ENCODE peak calls at places on chromosomes 1 and 21, in eight cellular contexts. L is adrenal gland; D is cardiac muscle cell; C is AG09319; H is prostate gland; U is foreskin fibroblast; F is progenitor cell of endocrine pancreas; Z is CD4-positive, alpha-beta T cell. G is an unnamed sample.

GRCh38 chr1:183982172-183982963 is 55.2 kb downstream of the COLGALT2 start:
- DNase-seq in Z (no peak), U (no peak), C (no peak), L (peak; percentile 4), D (no peak), H (no peak), F (no peak), G (no peak)

GRCh38 chr1:88774151-88774556 is 90.1 kb downstream of the PKN2 start:
- DNase-seq in H (no peak), C (no peak), Z (no peak), L (no peak), D (no peak), U (no peak), F (no peak), G (no peak)

GRCh38 chr1:116352349-116352813 is 20.7 kb upstream of the ATP1A1 start:
- DNase-seq in H (no peak), D (no peak), U (no peak), F (no peak), Z (no peak), L (no peak), C (no peak), G (no peak)

GRCh38 chr1:229390130-229390529 is 43.8 kb downstream of the ACTA1 start:
- DNase-seq in C (no peak), L (no peak), U (no peak), F (no peak), Z (no peak), D (no peak), H (no peak), G (no peak)

GRCh38 chr1:53116307-53116810 is 26.1 kb downstream of the SLC1A7 start:
- DNase-seq in H (no peak), C (no peak), F (no peak), Z (no peak), L (no peak), D (no peak), U (no peak), G (no peak)

GRCh38 chr1:200262326-200262965 is 147.4 kb downstream of the ZNF281 start:
- DNase-seq in F (no peak), C (no peak), Z (no peak), H (no peak), U (no peak), D (no peak), L (no peak), G (no peak)

GRCh38 chr1:30966690-30967369 is 58.3 kb upstream of the SDC3 start:
- DNase-seq in D (peak; percentile 46), L (peak; percentile 78), C (no peak), Z (no peak), H (no peak), F (no peak), U (peak; percentile 83), G (no peak)

GRCh38 chr1:208409171-208409570 is 165.0 kb upstream of the PLXNA2 start:
- DNase-seq in C (no peak), F (no peak), U (peak; percentile 8), Z (no peak), D (no peak), H (no peak), L (no peak), G (no peak)

GRCh38 chr1:22754824-22755223 is 44.2 kb downstream of the EPHB2 start:
- DNase-seq in L (no peak), C (no peak), F (no peak), U (no peak), Z (no peak), H (no peak), D (no peak), G (no peak)

GRCh38 chr1:37306461-37306860 is 167.9 kb upstream of the ZC3H12A start:
- DNase-seq in D (no peak), C (no peak), F (no peak), Z (no peak), L (no peak), U (no peak), H (peak; percentile 7), G (no peak)

GRCh38 chr1:158833269-158833668 is 2.1 kb downstream of the MNDA start:
- DNase-seq in U (no peak), C (no peak), L (no peak), F (no peak), H (no peak), D (no peak), Z (no peak), G (no peak)

GRCh38 chr1:35454616-35455015 is 102.6 kb downstream of the KIAA0319L start:
- DNase-seq in H (no peak), F (no peak), Z (no peak), L (peak; percentile 75), U (peak; percentile 87), C (peak; percentile 44), D (no peak), G (no peak)

GRCh38 chr1:88650676-88651418 is 33.2 kb upstream of the PKN2 start:
- DNase-seq in C (no peak), D (no peak), F (no peak), L (no peak), Z (no peak), U (no peak), H (no peak), G (no peak)

GRCh38 chr1:64601207-64601606 is 131.3 kb downstream of the CACHD1 start:
- DNase-seq in Z (no peak), C (no peak), D (no peak), L (no peak), H (no peak), F (no peak), U (no peak), G (no peak)

GRCh38 chr1:246005067-246005466 is 502.0 kb downstream of the SMYD3 start:
- DNase-seq in C (peak; percentile 94), Z (no peak), U (peak; percentile 93), L (no peak), D (no peak), F (no peak), H (no peak), G (no peak)

GRCh38 chr1:9242338-9242969 is 7.9 kb downstream of the H6PD start:
- DNase-seq in U (peak; percentile 32), L (peak; percentile 96), F (no peak), C (peak; percentile 29), Z (no peak), D (no peak), H (peak; percentile 94), G (no peak)

GRCh38 chr1:76759950-76760349 is 107.3 kb upstream of the ST6GALNAC5 start:
- DNase-seq in H (no peak), U (peak; percentile 33), D (no peak), F (no peak), L (no peak), C (no peak), Z (no peak), G (no peak)

GRCh38 chr21:25561668-25562641 is 45.3 kb downstream of the MRPL39 start:
- DNase-seq in L (peak; percentile 39), D (peak; percentile 45), Z (peak; percentile 40), C (peak; percentile 23), H (no peak), U (peak; percentile 88), F (peak; percentile 31), G (no peak)

GRCh38 chr1:33256335-33256700 is at the start of gene ZNF362:
- DNase-seq in U (peak; percentile 85), H (peak; percentile 21), L (peak; percentile 66), D (peak; percentile 84), C (no peak), F (peak; percentile 64), Z (peak; percentile 44), G (no peak)

GRCh38 chr1:215106067-215106466 is 23.5 kb downstream of the KCNK2 start:
- DNase-seq in F (no peak), L (no peak), C (no peak), Z (no peak), H (no peak), D (no peak), U (no peak), G (no peak)

GRCh38 chr1:210938416-210938925 is 195.5 kb downstream of the KCNH1 start:
- DNase-seq in D (no peak), U (no peak), L (no peak), Z (no peak), H (no peak), F (no peak), C (no peak), G (no peak)

GRCh38 chr1:184919892-184920291 is 54.4 kb downstream of the NIBAN1 start:
- DNase-seq in H (no peak), F (no peak), C (no peak), D (no peak), L (no peak), U (no peak), Z (no peak), G (no peak)

GRCh38 chr1:235329139-235329808 is 904 bp downstream of the GGPS1 start:
- DNase-seq in F (peak; percentile 14), H (peak; percentile 40), Z (peak; percentile 29), D (peak; percentile 55), C (no peak), L (peak; percentile 45), U (peak; percentile 71), G (no peak)

GRCh38 chr1:156528875-156529425 is 28.4 kb upstream of the MEF2D start:
- DNase-seq in L (no peak), D (no peak), Z (no peak), F (no peak), C (no peak), U (no peak), H (no peak), G (no peak)

GRCh38 chr1:12669529-12670068 is 25.7 kb downstream of the AADACL4 start:
- DNase-seq in F (no peak), C (no peak), L (no peak), D (no peak), Z (no peak), U (no peak), H (no peak), G (no peak)

GRCh38 chr1:22341791-22342605 is 109.7 kb upstream of the ZBTB40 start:
- DNase-seq in H (peak; percentile 69), D (peak; percentile 79), Z (no peak), L (peak; percentile 87), U (peak; percentile 68), F (no peak), C (no peak), G (no peak)

GRCh38 chr1:29893806-29894205 is 657.5 kb downstream of the PTPRU start:
- DNase-seq in H (no peak), Z (no peak), F (no peak), D (no peak), C (no peak), U (no peak), L (no peak), G (no peak)

GRCh38 chr1:186722711-186723309 is 42.6 kb upstream of the PTGS2 start:
- DNase-seq in Z (no peak), L (peak; percentile 41), D (peak; percentile 47), H (no peak), C (peak; percentile 14), F (no peak), U (peak; percentile 66), G (no peak)
- TF ChIP-seq CTCF in Z (no peak), L (peak; percentile 17), D (peak; percentile 65), H (no peak), C (peak; percentile 57), F (peak; percentile 60), U (peak; percentile 76), G (no peak)

GRCh38 chr1:68453060-68453665 is 3.4 kb upstream of the RPE65 start:
- DNase-seq in Z (no peak), F (no peak), C (no peak), D (no peak), H (no peak), L (no peak), U (peak; percentile 53), G (no peak)
- TF ChIP-seq CTCF in Z (no peak), F (no peak), C (no peak), D (no peak), H (no peak), L (no peak), U (no peak), G (no peak)

GRCh38 chr1:110455151-110455550 is 4.2 kb downstream of the PROK1 start:
- DNase-seq in L (no peak), U (no peak), D (no peak), H (no peak), C (no peak), Z (no peak), F (no peak), G (no peak)
- TF ChIP-seq CTCF in L (no peak), U (no peak), D (peak; percentile 30), H (no peak), C (no peak), Z (no peak), F (no peak), G (no peak)

GRCh38 chr1:7186382-7187120 is 401.3 kb downstream of the CAMTA1 start:
- DNase-seq in U (no peak), C (no peak), Z (no peak), D (no peak), L (no peak), F (no peak), H (no peak), G (no peak)
- TF ChIP-seq CTCF in U (no peak), C (no peak), Z (no peak), D (no peak), L (no peak), F (peak; percentile 13), H (no peak), G (no peak)

G was measured in omental fat pad.